ENCODE peak calls at places on chromosomes 3 and 15, in eight cellular contexts. Q, S, O, V, Z, N, W and R are unnamed samples.

GRCh38 chr3:12816521-12817340 is 20.3 kb downstream of the CAND2 start:
- DNase-seq in W (no peak), S (no peak), O (no peak), Z (no peak), N (no peak), V (peak), Q (no peak), R (no peak)

GRCh38 chr3:32621466-32621865 is 50.8 kb upstream of the DYNC1LI1 start:
- DNase-seq in Q (no peak), N (no peak), V (no peak), Z (no peak), W (no peak), S (no peak), O (no peak), R (no peak)

GRCh38 chr3:99319961-99320360 is 318.4 kb upstream of the COL8A1 start:
- DNase-seq in O (no peak), N (no peak), S (peak), Z (peak), Q (no peak), V (no peak), W (no peak), R (no peak)

GRCh38 chr3:44887101-44887500 is 12.7 kb downstream of the TGM4 start:
- DNase-seq in N (no peak), S (no peak), O (no peak), W (no peak), Q (no peak), V (no peak), Z (no peak), R (no peak)

GRCh38 chr3:5192568-5193319 is 5.2 kb downstream of the EDEM1 start:
- DNase-seq in O (no peak), V (no peak), Q (no peak), W (no peak), Z (no peak), N (no peak), S (no peak), R (no peak)

GRCh38 chr15:29114277-29115092 is 155.1 kb downstream of the NSMCE3 start:
- DNase-seq in Z (no peak), Q (no peak), O (no peak), W (no peak), N (no peak), S (no peak), V (no peak), R (no peak)

GRCh38 chr3:151580592-151580991 is 119.7 kb upstream of the IGSF10 start:
- DNase-seq in Z (peak), W (no peak), S (peak), V (no peak), N (no peak), Q (no peak), O (no peak), R (no peak)

GRCh38 chr3:58670506-58671125 is 4.0 kb upstream of the FAM3D start:
- DNase-seq in V (no peak), Q (no peak), O (no peak), Z (no peak), W (no peak), S (no peak), N (no peak), R (no peak)

GRCh38 chr15:67685008-67685599 is 140.2 kb upstream of the SKOR1 start:
- DNase-seq in Q (no peak), O (no peak), N (no peak), V (no peak), W (no peak), S (no peak), Z (peak), R (no peak)

GRCh38 chr3:159380891-159381290 is 579.0 kb downstream of the MFSD1 start:
- DNase-seq in W (no peak), Z (no peak), V (no peak), N (no peak), Q (no peak), O (no peak), S (no peak), R (no peak)

GRCh38 chr3:45730409-45731154 is 41.4 kb downstream of the SACM1L start:
- DNase-seq in V (no peak), O (no peak), Z (no peak), Q (no peak), W (no peak), S (no peak), N (no peak), R (no peak)

GRCh38 chr3:13275376-13276005 is 144.6 kb downstream of the NUP210 start:
- DNase-seq in Z (no peak), O (no peak), V (no peak), S (no peak), W (no peak), N (no peak), Q (no peak), R (no peak)

GRCh38 chr3:46713898-46714552 is 3.6 kb downstream of the PRSS50 start:
- DNase-seq in Q (no peak), O (peak), V (peak), N (peak), S (no peak), W (no peak), Z (no peak), R (peak)

GRCh38 chr15:87672309-87672897 is 584.1 kb downstream of the NTRK3 start:
- DNase-seq in O (no peak), W (no peak), V (no peak), N (no peak), Z (peak), Q (no peak), S (no peak), R (no peak)

GRCh38 chr3:159829056-159829995 is 159.3 kb upstream of the IL12A start:
- DNase-seq in Q (peak), O (peak), Z (peak), N (no peak), W (no peak), S (no peak), V (peak), R (no peak)

GRCh38 chr15:52013151-52013791 is 5.7 kb upstream of the MAPK6 start:
- DNase-seq in Z (peak), N (no peak), Q (peak), O (no peak), W (no peak), V (no peak), S (no peak), R (no peak)

GRCh38 chr3:46538803-46539442 is 27.2 kb downstream of the LRRC2 start:
- DNase-seq in S (no peak), V (peak), Z (peak), O (peak), N (peak), W (no peak), Q (peak), R (no peak)

GRCh38 chr3:171755015-171755589 is 55.2 kb downstream of the PLD1 start:
- DNase-seq in O (no peak), Q (peak), W (no peak), Z (no peak), S (no peak), N (no peak), V (no peak), R (no peak)

GRCh38 chr15:70859322-70859908 is 5.5 kb upstream of the LARP6 start:
- DNase-seq in S (no peak), V (no peak), W (no peak), O (no peak), N (no peak), Q (no peak), Z (no peak), R (no peak)

GRCh38 chr3:30544811-30545210 is 61.6 kb upstream of the TGFBR2 start:
- DNase-seq in S (peak), N (no peak), Q (no peak), W (no peak), O (no peak), Z (peak), V (no peak), R (no peak)

GRCh38 chr3:58008140-58009025 is at the start of gene FLNB:
- DNase-seq in S (no peak), Z (peak), W (no peak), O (peak), V (peak), N (no peak), Q (peak), R (peak)

GRCh38 chr15:64288577-64288976 is 67.4 kb downstream of the CSNK1G1 start:
- DNase-seq in S (no peak), N (no peak), W (no peak), Z (no peak), O (no peak), Q (no peak), V (no peak), R (no peak)

GRCh38 chr3:79040701-79041100 is 727.1 kb downstream of the ROBO1 start:
- DNase-seq in N (no peak), Q (no peak), S (no peak), W (no peak), O (no peak), V (no peak), Z (peak), R (no peak)

GRCh38 chr3:29176501-29176900 is 104.4 kb upstream of the RBMS3 start:
- DNase-seq in O (no peak), V (no peak), Q (no peak), Z (no peak), N (no peak), S (no peak), W (no peak), R (no peak)

GRCh38 chr3:14410501-14411165 is 8.2 kb downstream of the SLC6A6 start:
- DNase-seq in V (no peak), O (no peak), Z (peak), Q (peak), N (no peak), W (no peak), S (peak), R (no peak)

GRCh38 chr15:75428152-75428551 is 23.3 kb downstream of the SIN3A start:
- DNase-seq in N (no peak), S (no peak), Q (no peak), O (peak), V (no peak), W (no peak), Z (no peak), R (no peak)

GRCh38 chr3:150110097-150110496 is 139.4 kb upstream of the PFN2 start:
- DNase-seq in O (no peak), S (no peak), V (no peak), Q (no peak), N (no peak), W (no peak), Z (no peak), R (no peak)

GRCh38 chr15:70164910-70165791 is 67.4 kb upstream of the TLE3 start:
- DNase-seq in O (no peak), Z (no peak), N (no peak), V (no peak), W (no peak), Q (no peak), S (no peak), R (no peak)

GRCh38 chr3:49700014-49700413 is 10.7 kb downstream of the RNF123 start:
- DNase-seq in N (no peak), S (no peak), V (no peak), Q (no peak), Z (no peak), W (no peak), O (no peak), R (no peak)

GRCh38 chr3:49699281-49699723 is 9.9 kb downstream of the RNF123 start:
- DNase-seq in W (no peak), O (peak), V (no peak), Q (no peak), S (no peak), N (no peak), Z (no peak), R (no peak)

GRCh38 chr3:49701388-49702077 is 12.2 kb downstream of the RNF123 start:
- DNase-seq in S (no peak), O (peak), W (no peak), Z (no peak), Q (no peak), V (no peak), N (no peak), R (no peak)

GRCh38 chr3:49702672-49703071 is 13.3 kb downstream of the RNF123 start:
- DNase-seq in N (no peak), W (no peak), Q (no peak), O (no peak), Z (no peak), S (no peak), V (no peak), R (no peak)

GRCh38 chr3:49700453-49701128 is 11.2 kb downstream of the RNF123 start:
- DNase-seq in Q (no peak), S (no peak), Z (no peak), V (no peak), W (no peak), O (no peak), N (no peak), R (no peak)
- TF ChIP-seq CTCF in Q (no peak), S (peak), Z (no peak), V (no peak), W (no peak), O (no peak), N (no peak), R (no peak)

GRCh38 chr15:25764980-25765735 is 98.0 kb downstream of the ATP10A start:
- DNase-seq in S (no peak), O (no peak), Z (no peak), N (no peak), V (no peak), Q (no peak), W (no peak), R (no peak)
- TF ChIP-seq CTCF in S (no peak), O (no peak), Z (no peak), N (no peak), V (no peak), Q (no peak), W (no peak), R (no peak)

GRCh38 chr3:51141573-51141972 is 243.5 kb upstream of the MANF start:
- DNase-seq in Z (no peak), Q (no peak), S (no peak), W (no peak), N (no peak), O (no peak), V (no peak), R (no peak)
- TF ChIP-seq CTCF in Z (no peak), Q (no peak), S (no peak), W (no peak), N (no peak), O (no peak), V (no peak), R (peak)

DNA sequence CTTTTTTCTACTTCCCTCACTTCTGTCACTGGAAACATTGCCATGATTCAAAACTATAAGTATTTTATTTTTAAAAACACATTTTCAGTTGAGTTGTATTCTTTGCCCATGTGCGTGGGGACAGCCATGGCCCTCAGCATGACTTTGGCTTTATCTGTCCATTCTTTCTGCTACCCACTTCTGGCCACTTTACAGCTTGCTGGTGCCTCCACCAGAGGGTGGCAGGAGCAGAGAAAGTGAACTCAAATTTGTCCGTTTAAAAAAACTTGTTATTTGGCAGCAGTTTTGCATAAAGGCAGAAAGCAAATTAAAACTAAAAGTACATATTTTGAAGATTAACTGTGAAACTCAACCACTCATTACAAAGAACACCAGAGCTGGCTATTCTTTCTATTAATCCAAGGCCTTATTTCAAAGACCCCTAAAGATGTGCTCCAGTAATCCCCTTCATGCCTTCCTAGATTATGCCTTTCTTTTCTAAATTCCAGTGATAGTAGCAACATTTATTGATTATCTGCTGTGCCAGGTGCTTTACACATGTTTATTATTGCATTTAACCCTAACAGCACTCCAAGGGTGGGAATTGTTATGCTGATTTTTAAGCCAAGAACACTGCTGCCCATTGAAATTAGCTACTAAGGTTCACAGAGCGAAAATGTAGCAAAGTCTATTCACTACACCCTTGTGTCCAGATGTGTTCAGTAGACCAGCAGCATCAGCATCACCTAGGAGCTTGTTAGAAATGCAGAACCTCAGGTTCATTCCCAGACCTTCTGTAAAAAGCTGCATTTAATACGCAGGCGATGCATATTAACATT is 134.8 kb downstream of the THRB start:
- DNase-seq in Q (no peak), W (no peak), O (no peak), Z (no peak), S (no peak), N (no peak), V (no peak), R (no peak)
- TF ChIP-seq CTCF in Q (no peak), W (no peak), O (peak), Z (peak), S (peak), N (no peak), V (no peak), R (peak)

GRCh38 chr3:138328341-138328740 is 1.3 kb downstream of the NME9 start:
- DNase-seq in S (no peak), Z (peak), W (no peak), Q (no peak), N (no peak), O (no peak), V (no peak), R (no peak)
- TF ChIP-seq CTCF in S (no peak), Z (peak), W (no peak), Q (peak), N (no peak), O (no peak), V (no peak), R (no peak)